ENCODE peak calls at places on chromosome 14, in nine cellular contexts. One of them, this sample, is unnamed.

GRCh38 chr14:89813485-89814080 is 140.9 kb downstream of the EFCAB11 start:
- DNase-seq in activated CD4-positive, alpha-beta T cell treated with anti-CD3 and anti-CD28 coated beads, Interleukin-2, amount 10 ng/mL, durations not matched to agents 7 days and 5 days: no peak
- DNase-seq in mucosa of descending colon: no peak
- DNase-seq in KG1: no peak
- DNase-seq in T-cell: no peak
- DNase-seq in left ventricle myocardium superior: no peak
- DNase-seq in T-helper 9 cell: no peak
- DNase-seq in iPS-NIHi11: peak; percentile 37
- DNase-seq in foreskin fibroblast: peak; percentile 34
- DNase-seq in this sample: no peak

GRCh38 chr14:30357791-30358190 is 201.2 kb upstream of the G2E3 start:
- DNase-seq in activated CD4-positive, alpha-beta T cell treated with anti-CD3 and anti-CD28 coated beads, Interleukin-2, amount 10 ng/mL, durations not matched to agents 7 days and 5 days: no peak
- DNase-seq in mucosa of descending colon: no peak
- DNase-seq in KG1: no peak
- DNase-seq in T-cell: no peak
- DNase-seq in left ventricle myocardium superior: no peak
- DNase-seq in T-helper 9 cell: no peak
- DNase-seq in iPS-NIHi11: no peak
- DNase-seq in foreskin fibroblast: no peak
- DNase-seq in this sample: no peak

GRCh38 chr14:101961746-101962502 is 2.4 kb upstream of the DYNC1H1 start:
- DNase-seq in activated CD4-positive, alpha-beta T cell treated with anti-CD3 and anti-CD28 coated beads, Interleukin-2, amount 10 ng/mL, durations not matched to agents 7 days and 5 days: no peak
- DNase-seq in mucosa of descending colon: no peak
- DNase-seq in KG1: no peak
- DNase-seq in T-cell: no peak
- DNase-seq in left ventricle myocardium superior: no peak
- DNase-seq in T-helper 9 cell: no peak
- DNase-seq in iPS-NIHi11: no peak
- DNase-seq in foreskin fibroblast: no peak
- DNase-seq in this sample: no peak

GRCh38 chr14:24876996-24877395 is 173.0 kb downstream of the STXBP6 start:
- DNase-seq in activated CD4-positive, alpha-beta T cell treated with anti-CD3 and anti-CD28 coated beads, Interleukin-2, amount 10 ng/mL, durations not matched to agents 7 days and 5 days: no peak
- DNase-seq in mucosa of descending colon: no peak
- DNase-seq in KG1: no peak
- DNase-seq in T-cell: no peak
- DNase-seq in left ventricle myocardium superior: no peak
- DNase-seq in T-helper 9 cell: no peak
- DNase-seq in iPS-NIHi11: no peak
- DNase-seq in foreskin fibroblast: no peak
- DNase-seq in this sample: no peak

GRCh38 chr14:92486881-92487280 is 26.7 kb upstream of the RIN3 start:
- DNase-seq in activated CD4-positive, alpha-beta T cell treated with anti-CD3 and anti-CD28 coated beads, Interleukin-2, amount 10 ng/mL, durations not matched to agents 7 days and 5 days: no peak
- DNase-seq in mucosa of descending colon: no peak
- DNase-seq in KG1: no peak
- DNase-seq in T-cell: no peak
- DNase-seq in left ventricle myocardium superior: no peak
- DNase-seq in T-helper 9 cell: no peak
- DNase-seq in iPS-NIHi11: no peak
- DNase-seq in foreskin fibroblast: no peak
- DNase-seq in this sample: no peak

GRCh38 chr14:36981832-36982528 is 190.4 kb downstream of the SLC25A21 start:
- DNase-seq in activated CD4-positive, alpha-beta T cell treated with anti-CD3 and anti-CD28 coated beads, Interleukin-2, amount 10 ng/mL, durations not matched to agents 7 days and 5 days: no peak
- DNase-seq in mucosa of descending colon: no peak
- DNase-seq in KG1: no peak
- DNase-seq in T-cell: no peak
- DNase-seq in left ventricle myocardium superior: no peak
- DNase-seq in T-helper 9 cell: no peak
- DNase-seq in iPS-NIHi11: no peak
- DNase-seq in foreskin fibroblast: no peak
- DNase-seq in this sample: no peak

GRCh38 chr14:29971101-29971500 is 43.5 kb upstream of the PRKD1 start:
- DNase-seq in activated CD4-positive, alpha-beta T cell treated with anti-CD3 and anti-CD28 coated beads, Interleukin-2, amount 10 ng/mL, durations not matched to agents 7 days and 5 days: no peak
- DNase-seq in mucosa of descending colon: no peak
- DNase-seq in KG1: no peak
- DNase-seq in T-cell: no peak
- DNase-seq in left ventricle myocardium superior: no peak
- DNase-seq in T-helper 9 cell: no peak
- DNase-seq in iPS-NIHi11: no peak
- DNase-seq in foreskin fibroblast: no peak
- DNase-seq in this sample: no peak

GRCh38 chr14:35879654-35880249 is 53.6 kb downstream of the BRMS1L start:
- DNase-seq in activated CD4-positive, alpha-beta T cell treated with anti-CD3 and anti-CD28 coated beads, Interleukin-2, amount 10 ng/mL, durations not matched to agents 7 days and 5 days: no peak
- DNase-seq in mucosa of descending colon: no peak
- DNase-seq in KG1: no peak
- DNase-seq in T-cell: no peak
- DNase-seq in left ventricle myocardium superior: no peak
- DNase-seq in T-helper 9 cell: no peak
- DNase-seq in iPS-NIHi11: peak; percentile 13
- DNase-seq in foreskin fibroblast: no peak
- DNase-seq in this sample: no peak

GRCh38 chr14:103881927-103882281 is 34.5 kb upstream of the PPP1R13B start:
- DNase-seq in activated CD4-positive, alpha-beta T cell treated with anti-CD3 and anti-CD28 coated beads, Interleukin-2, amount 10 ng/mL, durations not matched to agents 7 days and 5 days: no peak
- DNase-seq in mucosa of descending colon: no peak
- DNase-seq in KG1: no peak
- DNase-seq in T-cell: no peak
- DNase-seq in left ventricle myocardium superior: no peak
- DNase-seq in T-helper 9 cell: no peak
- DNase-seq in iPS-NIHi11: no peak
- DNase-seq in foreskin fibroblast: no peak
- DNase-seq in this sample: no peak

GRCh38 chr14:89027097-89027740 is 202.8 kb downstream of the TTC8 start:
- DNase-seq in activated CD4-positive, alpha-beta T cell treated with anti-CD3 and anti-CD28 coated beads, Interleukin-2, amount 10 ng/mL, durations not matched to agents 7 days and 5 days: peak; percentile 48
- DNase-seq in mucosa of descending colon: peak; percentile 58
- DNase-seq in KG1: no peak
- DNase-seq in T-cell: peak; percentile 49
- DNase-seq in left ventricle myocardium superior: peak; percentile 69
- DNase-seq in T-helper 9 cell: peak; percentile 47
- DNase-seq in iPS-NIHi11: peak; percentile 97
- DNase-seq in foreskin fibroblast: peak; percentile 43
- DNase-seq in this sample: no peak

GRCh38 chr14:34170891-34171290 is 220.0 kb upstream of the EGLN3 start:
- DNase-seq in activated CD4-positive, alpha-beta T cell treated with anti-CD3 and anti-CD28 coated beads, Interleukin-2, amount 10 ng/mL, durations not matched to agents 7 days and 5 days: no peak
- DNase-seq in mucosa of descending colon: no peak
- DNase-seq in KG1: no peak
- DNase-seq in T-cell: no peak
- DNase-seq in left ventricle myocardium superior: no peak
- DNase-seq in T-helper 9 cell: no peak
- DNase-seq in iPS-NIHi11: no peak
- DNase-seq in foreskin fibroblast: no peak
- DNase-seq in this sample: no peak

GRCh38 chr14:103118019-103118662 is 5.1 kb upstream of the TNFAIP2 start:
- DNase-seq in activated CD4-positive, alpha-beta T cell treated with anti-CD3 and anti-CD28 coated beads, Interleukin-2, amount 10 ng/mL, durations not matched to agents 7 days and 5 days: no peak
- DNase-seq in mucosa of descending colon: no peak
- DNase-seq in KG1: no peak
- DNase-seq in T-cell: no peak
- DNase-seq in left ventricle myocardium superior: peak; percentile 89
- DNase-seq in T-helper 9 cell: no peak
- DNase-seq in iPS-NIHi11: no peak
- DNase-seq in foreskin fibroblast: no peak
- DNase-seq in this sample: peak; percentile 62